ENCODE peak calls at places on chromosomes 12 and 14, in eight cellular contexts. S is foreskin fibroblast, V is tibial nerve, G is AG04450, P is fibroblast of pulmonary artery, Z is IMR-90, X is astrocyte of the spinal cord, Y is PC-9. H is an unnamed sample.

GRCh38 chr14:25400607-25401206 is 350.8 kb upstream of the STXBP6 start:
- DNase-seq in S (peak; percentile 12), V (peak; percentile 34), G (no peak), P (peak; percentile 58), Z (peak; percentile 29), X (peak; percentile 32), Y (peak; percentile 40), H (peak; percentile 32)

GRCh38 chr14:91964724-91965123 is 17.2 kb upstream of the FBLN5 start:
- DNase-seq in S (no peak), V (no peak), G (no peak), P (no peak), Z (no peak), X (no peak), Y (no peak), H (no peak)

GRCh38 chr14:45290547-45290946 is 37.5 kb upstream of the MIS18BP1 start:
- DNase-seq in S (no peak), V (no peak), G (no peak), P (no peak), Z (no peak), X (no peak), Y (no peak), H (no peak)

GRCh38 chr12:41011939-41012338 is 176.2 kb upstream of the PDZRN4 start:
- DNase-seq in S (no peak), V (no peak), G (no peak), P (no peak), Z (no peak), X (no peak), Y (no peak), H (no peak)

GRCh38 chr14:104986487-104987164 is 1.0 kb downstream of the CLBA1 start:
- DNase-seq in S (no peak), V (no peak), G (no peak), P (no peak), Z (no peak), X (no peak), Y (no peak), H (no peak)

GRCh38 chr12:100860611-100861010 is 66.0 kb downstream of the ANO4 start:
- DNase-seq in S (no peak), V (no peak), G (no peak), P (no peak), Z (no peak), X (peak; percentile 54), Y (no peak), H (no peak)

GRCh38 chr14:102795060-102795925 is 18.0 kb downstream of the TRAF3 start:
- DNase-seq in S (peak; percentile 84), V (peak; percentile 36), G (no peak), P (peak; percentile 94), Z (peak; percentile 91), X (peak; percentile 83), Y (peak; percentile 89), H (peak; percentile 93)

GRCh38 chr12:67766370-67766769 is 117.8 kb downstream of the DYRK2 start:
- DNase-seq in S (peak; percentile 91), V (no peak), G (peak; percentile 45), P (peak; percentile 31), Z (peak; percentile 90), X (peak; percentile 68), Y (peak; percentile 87), H (peak; percentile 71)

GRCh38 chr12:54759751-54760150 is 94.6 kb upstream of the MUCL1 start:
- DNase-seq in S (peak; percentile 4), V (no peak), G (no peak), P (peak; percentile 26), Z (peak; percentile 6), X (no peak), Y (no peak), H (peak; percentile 6)

GRCh38 chr12:124392991-124393790 is 98.3 kb downstream of the RFLNA start:
- DNase-seq in S (peak; percentile 75), V (peak; percentile 77), G (no peak), P (peak; percentile 87), Z (peak; percentile 58), X (peak; percentile 80), Y (peak; percentile 90), H (peak; percentile 93)

GRCh38 chr12:65308001-65308400 is 29.5 kb downstream of the MSRB3 start:
- DNase-seq in S (peak; percentile 35), V (no peak), G (no peak), P (peak; percentile 28), Z (peak; percentile 37), X (no peak), Y (no peak), H (peak; percentile 43)

GRCh38 chr12:117486840-117487659 is 125.6 kb upstream of the NOS1 start:
- DNase-seq in S (peak; percentile 7), V (no peak), G (no peak), P (no peak), Z (no peak), X (peak; percentile 70), Y (peak; percentile 90), H (peak; percentile 0)

GRCh38 chr14:75242546-75243273 is 35.9 kb upstream of the FOS start:
- DNase-seq in S (peak; percentile 56), V (no peak), G (peak; percentile 69), P (peak; percentile 88), Z (peak; percentile 87), X (peak; percentile 77), Y (no peak), H (peak; percentile 98)

GRCh38 chr12:131865196-131865875 is 29.1 kb upstream of the ULK1 start:
- DNase-seq in S (no peak), V (no peak), G (no peak), P (no peak), Z (peak; percentile 30), X (peak; percentile 64), Y (peak; percentile 99), H (no peak)

GRCh38 chr12:75850751-75851462 is 180.7 kb downstream of the PHLDA1 start:
- DNase-seq in S (peak; percentile 80), V (no peak), G (peak; percentile 34), P (peak; percentile 50), Z (peak; percentile 84), X (peak; percentile 65), Y (peak; percentile 73), H (peak; percentile 71)

GRCh38 chr12:104737682-104738370 is 220.3 kb downstream of the SLC41A2 start:
- DNase-seq in S (no peak), V (no peak), G (no peak), P (no peak), Z (no peak), X (no peak), Y (no peak), H (no peak)

GRCh38 chr14:95774265-95775160 is 60.6 kb upstream of the TCL1A start:
- DNase-seq in S (peak; percentile 14), V (peak; percentile 35), G (no peak), P (peak; percentile 45), Z (peak; percentile 44), X (peak; percentile 14), Y (no peak), H (peak; percentile 39)

GRCh38 chr12:90017316-90017715 is 308.7 kb upstream of the ATP2B1 start:
- DNase-seq in S (no peak), V (no peak), G (no peak), P (no peak), Z (no peak), X (no peak), Y (no peak), H (no peak)

GRCh38 chr12:110340706-110341105 is 59.7 kb downstream of the ATP2A2 start:
- DNase-seq in S (no peak), V (no peak), G (no peak), P (no peak), Z (no peak), X (no peak), Y (no peak), H (no peak)

GRCh38 chr14:104436047-104436531 is 143.5 kb upstream of the C14orf180 start:
- DNase-seq in S (no peak), V (no peak), G (no peak), P (peak; percentile 64), Z (no peak), X (peak; percentile 2), Y (no peak), H (peak; percentile 24)

DNA sequence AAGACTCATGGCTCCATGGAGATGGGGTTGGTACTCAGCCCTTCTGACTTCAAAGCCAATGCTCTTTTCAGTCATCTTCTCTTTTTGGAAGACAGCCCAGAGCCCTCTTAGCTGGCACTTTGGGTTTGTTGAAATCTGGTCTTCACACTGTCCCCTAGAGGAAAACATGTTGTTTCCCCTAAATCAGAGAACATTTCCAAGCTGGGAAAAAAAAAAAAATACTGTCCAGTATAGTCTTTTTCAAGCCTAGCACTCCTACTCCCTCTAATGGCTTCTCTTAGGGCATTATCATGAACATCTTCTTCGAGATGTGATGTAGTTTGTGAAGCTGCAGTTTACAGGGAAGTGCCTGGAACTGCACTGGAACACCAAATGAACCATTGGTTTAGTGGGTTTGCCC is 3.0 kb upstream of the ZC3H14 start:
- DNase-seq in S (peak; percentile 60), V (no peak), G (peak; percentile 38), P (peak; percentile 69), Z (peak; percentile 72), X (peak; percentile 64), Y (peak; percentile 40), H (peak; percentile 71)
- TF ChIP-seq CTCF in S (peak; percentile 74), V (peak; percentile 16), G (peak; percentile 70), P (peak; percentile 52), Z (peak; percentile 70), X (peak; percentile 59), Y (peak; percentile 33), H (peak; percentile 57)

DNA sequence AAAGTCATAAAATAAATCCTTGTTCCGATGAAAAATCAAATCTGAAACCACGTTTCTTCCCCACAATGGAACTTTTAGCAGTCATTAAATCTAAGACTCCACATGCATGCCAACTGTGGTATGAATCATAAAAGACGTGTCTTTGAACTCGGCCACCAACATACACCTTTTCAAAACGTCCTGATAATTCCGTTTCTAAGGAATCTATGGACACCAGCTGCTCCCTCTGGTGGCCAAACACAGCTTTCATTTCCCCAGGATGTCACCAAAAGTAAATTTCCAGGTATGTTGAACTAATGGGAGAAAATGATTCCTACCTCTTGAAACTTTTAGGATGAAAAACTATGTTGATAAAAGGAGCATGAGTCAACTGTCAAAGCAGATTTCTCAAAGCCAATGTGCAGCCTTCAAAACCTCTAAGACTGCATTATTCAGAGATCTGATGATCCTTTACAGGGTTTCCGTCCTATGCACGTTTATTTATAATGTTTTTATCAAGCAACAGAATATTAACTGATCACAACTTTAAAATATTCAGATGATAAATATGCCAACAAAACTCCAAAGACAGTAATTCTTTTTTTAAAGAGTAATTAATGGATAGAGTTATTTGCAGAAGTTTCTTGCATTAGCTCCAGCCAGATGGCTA is 96.2 kb downstream of the CIT start:
- DNase-seq in S (peak; percentile 34), V (no peak), G (no peak), P (peak; percentile 65), Z (peak; percentile 37), X (peak; percentile 56), Y (peak; percentile 39), H (peak; percentile 67)
- H3K4me3 ChIP-seq in S (peak overlapping the region; percentile 49), V (no peak overlapping the region), G (no peak overlapping the region), P (no peak overlapping the region), Z (peak overlapping the region; percentile 22), X (peak overlapping the region; percentile 17), Y (no peak overlapping the region), H (peak overlapping the region; percentile 44)

DNA sequence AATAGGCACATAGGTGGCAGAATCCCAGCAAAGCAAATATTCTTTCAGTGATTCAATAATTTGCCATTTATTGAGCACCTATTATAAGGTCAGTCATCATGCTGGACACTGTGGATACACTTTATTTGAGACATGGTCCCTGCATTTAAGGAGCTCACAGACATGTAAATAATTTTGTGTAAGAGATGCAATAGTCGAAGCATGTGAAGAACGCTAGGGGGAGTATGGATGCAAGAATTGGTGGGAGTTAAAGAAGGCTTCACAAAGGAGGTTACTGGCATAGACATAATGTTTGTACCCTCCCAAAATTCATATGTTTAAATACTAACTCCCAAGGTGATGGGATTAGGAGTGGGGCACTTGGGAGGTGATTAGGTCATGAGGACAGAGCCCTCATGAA is 260.6 kb upstream of the GARIN6 start:
- DNase-seq in S (no peak), V (no peak), G (peak; percentile 1), P (peak; percentile 29), Z (peak; percentile 8), X (peak; percentile 47), Y (no peak), H (peak; percentile 2)
- TF ChIP-seq CTCF in S (peak; percentile 32), V (no peak), G (peak; percentile 51), P (peak; percentile 41), Z (peak; percentile 48), X (peak; percentile 53), Y (peak; percentile 70), H (peak; percentile 20)

GRCh38 chr12:13093850-13094225 is 9.6 kb downstream of the GSG1 start:
- DNase-seq in S (no peak), V (no peak), G (no peak), P (no peak), Z (no peak), X (no peak), Y (no peak), H (peak; percentile 41)
- H3K4me3 ChIP-seq in S (no peak overlapping the region), V (no peak overlapping the region), G (no peak overlapping the region), P (no peak overlapping the region), Z (no peak overlapping the region), X (no peak overlapping the region), Y (no peak overlapping the region), H (no peak overlapping the region)